ENCODE peak calls at places on chromosomes 3 and 15, in four cellular contexts. One of them, this sample, is unnamed.

GRCh38 chr3:11220230-11220629 is 52.0 kb upstream of the ATG7 start:
- DNase-seq in SK-N-SH: no peak
- DNase-seq in HepG2: no peak
- DNase-seq in K562: no peak
- DNase-seq in this sample: no peak

GRCh38 chr15:55270301-55270700 is 19.3 kb downstream of the RAB27A start:
- DNase-seq in SK-N-SH: peak
- DNase-seq in HepG2: no peak
- DNase-seq in K562: no peak
- DNase-seq in this sample: no peak

GRCh38 chr3:37898424-37898823 is 36.7 kb downstream of the CTDSPL start:
- DNase-seq in SK-N-SH: no peak
- DNase-seq in HepG2: no peak
- DNase-seq in K562: no peak
- DNase-seq in this sample: no peak

GRCh38 chr15:83873966-83874365 is 220.0 kb downstream of the ADAMTSL3 start:
- DNase-seq in SK-N-SH: no peak
- DNase-seq in HepG2: no peak
- DNase-seq in K562: no peak
- DNase-seq in this sample: no peak

GRCh38 chr15:57380854-57381253 is 4.5 kb downstream of the CGNL1 start:
- DNase-seq in SK-N-SH: no peak
- DNase-seq in HepG2: no peak
- DNase-seq in K562: no peak
- DNase-seq in this sample: no peak

GRCh38 chr3:169133178-169134161 is 530.0 kb downstream of the MECOM start:
- DNase-seq in SK-N-SH: no peak
- DNase-seq in HepG2: no peak
- DNase-seq in K562: no peak
- DNase-seq in this sample: no peak

GRCh38 chr3:101725192-101725889 is 927 bp downstream of the CEP97 start:
- DNase-seq in SK-N-SH: peak
- DNase-seq in HepG2: no peak
- DNase-seq in K562: peak
- DNase-seq in this sample: no peak

GRCh38 chr15:79562538-79563298 is 130.6 kb downstream of the MINAR1 start:
- DNase-seq in SK-N-SH: no peak
- DNase-seq in HepG2: no peak
- DNase-seq in K562: no peak
- DNase-seq in this sample: no peak

GRCh38 chr3:133897547-133897946 is 1.9 kb upstream of the RAB6B start:
- DNase-seq in SK-N-SH: no peak
- DNase-seq in HepG2: no peak
- DNase-seq in K562: no peak
- DNase-seq in this sample: no peak

GRCh38 chr3:69386535-69387385 is 872 bp upstream of the FRMD4B start:
- DNase-seq in SK-N-SH: no peak
- DNase-seq in HepG2: no peak
- DNase-seq in K562: no peak
- DNase-seq in this sample: no peak

GRCh38 chr3:69231929-69232437 is 109.6 kb upstream of the LMOD3 start:
- DNase-seq in SK-N-SH: peak
- DNase-seq in HepG2: no peak
- DNase-seq in K562: no peak
- DNase-seq in this sample: no peak

DNA sequence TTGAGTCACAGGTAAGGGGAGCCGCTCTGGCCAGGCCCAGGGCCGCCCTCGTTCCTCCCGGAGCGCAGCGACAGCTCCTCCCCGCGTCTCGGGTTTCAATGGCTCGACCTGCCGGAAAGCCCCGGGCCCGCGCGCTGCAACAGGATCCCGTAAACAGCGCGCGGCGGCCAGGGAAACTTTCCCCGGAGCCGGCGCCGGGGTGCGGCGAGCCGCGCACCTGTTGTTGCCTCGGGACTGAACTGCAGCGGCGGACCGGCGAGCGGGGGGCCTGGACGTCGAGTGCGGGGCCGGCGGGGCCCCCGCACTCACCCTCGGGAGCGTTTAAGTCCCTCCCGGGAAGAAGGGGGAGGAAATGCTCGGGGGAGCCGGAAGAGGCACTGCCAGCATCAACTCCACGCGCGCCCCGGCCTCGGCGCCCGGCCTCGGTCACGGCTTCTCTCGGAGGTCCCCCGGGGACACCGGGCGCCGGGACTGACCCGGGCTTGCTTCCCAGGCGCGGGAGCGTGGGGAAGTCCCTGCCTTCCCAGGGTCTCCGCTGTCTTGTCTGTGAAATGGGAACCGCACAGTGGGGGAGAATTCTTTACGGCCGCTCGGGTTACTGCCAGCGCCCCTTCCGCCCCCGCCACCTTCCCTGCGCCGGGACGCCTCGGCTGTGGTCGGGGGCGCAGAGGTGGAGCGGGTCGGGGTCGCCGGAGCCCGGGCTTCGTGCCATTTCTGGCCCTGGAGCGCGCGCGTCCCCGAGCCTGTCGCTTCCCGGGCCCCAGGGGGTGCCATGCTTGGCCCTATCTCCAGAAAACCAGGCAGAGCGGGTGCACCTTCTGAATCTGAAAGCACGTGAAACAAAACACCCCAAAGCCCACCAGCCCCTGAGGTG is 7.4 kb upstream of the PGPEP1L start:
- DNase-seq in SK-N-SH: peak
- DNase-seq in HepG2: peak
- DNase-seq in K562: peak
- DNase-seq in this sample: peak
- TF ChIP-seq ELF1 in SK-N-SH: no peak
- TF ChIP-seq ELF1 in HepG2: no peak
- TF ChIP-seq ELF1 in K562: peak
- TF ChIP-seq ELF1 in this sample: no peak

GRCh38 chr3:9246196-9246595 is 3.2 kb downstream of the SRGAP3 start:
- DNase-seq in SK-N-SH: no peak
- DNase-seq in HepG2: no peak
- DNase-seq in K562: no peak
- DNase-seq in this sample: no peak
- TF ChIP-seq YY1 in SK-N-SH: no peak
- TF ChIP-seq YY1 in HepG2: no peak
- TF ChIP-seq YY1 in K562: no peak
- TF ChIP-seq YY1 in this sample: no peak

DNA sequence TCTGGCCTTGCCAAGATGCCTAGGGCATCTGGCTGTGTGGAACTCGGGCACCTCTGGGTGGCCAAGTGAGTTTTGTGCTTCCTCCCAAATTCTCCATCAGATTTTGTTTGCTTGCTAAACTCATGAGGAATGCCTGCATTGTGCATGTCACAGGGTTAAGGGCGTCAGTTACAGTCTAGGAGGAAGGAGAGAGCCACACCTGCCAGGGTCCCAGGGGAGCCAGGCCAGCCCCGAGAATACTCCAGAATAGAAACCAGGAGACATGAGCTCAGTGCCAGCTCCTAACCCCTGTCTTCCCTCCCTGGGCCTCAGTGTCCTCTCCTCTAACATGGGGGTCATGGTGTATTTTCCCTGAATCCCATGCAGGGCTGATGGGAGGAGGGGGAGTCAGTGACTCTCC is 22.0 kb upstream of the SKOR1 start:
- DNase-seq in SK-N-SH: no peak
- DNase-seq in HepG2: no peak
- DNase-seq in K562: no peak
- DNase-seq in this sample: no peak
- TF ChIP-seq ZBTB33 in SK-N-SH: no peak
- TF ChIP-seq ZBTB33 in HepG2: no peak
- TF ChIP-seq ZBTB33 in K562: no peak
- TF ChIP-seq ZBTB33 in this sample: no peak

DNA sequence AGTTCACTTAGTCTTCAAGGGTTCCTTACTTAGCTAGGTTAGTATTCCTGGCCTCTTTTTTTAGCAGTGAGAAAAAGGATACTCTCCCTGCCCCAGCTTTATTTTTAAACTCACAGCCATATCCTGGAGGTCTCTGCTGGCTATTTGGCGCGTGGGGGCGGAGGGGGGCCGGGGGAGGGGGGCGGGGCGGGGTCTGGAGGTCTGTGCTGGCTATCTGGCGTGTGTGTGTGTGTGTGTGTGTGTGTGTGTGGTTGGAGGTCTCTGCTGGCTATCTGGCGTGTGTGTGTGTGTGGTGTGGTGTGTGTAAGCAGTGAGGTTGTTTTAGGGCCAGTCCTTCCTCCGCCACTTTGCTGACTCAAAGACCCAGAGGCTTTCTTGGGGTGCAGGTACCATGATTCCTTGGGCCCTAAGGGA is 579 bp upstream of the PLAAT1 start:
- DNase-seq in SK-N-SH: peak
- DNase-seq in HepG2: no peak
- DNase-seq in K562: no peak
- DNase-seq in this sample: no peak
- TF ChIP-seq ELF1 in SK-N-SH: no peak
- TF ChIP-seq ELF1 in HepG2: no peak
- TF ChIP-seq ELF1 in K562: no peak
- TF ChIP-seq ELF1 in this sample: no peak

GRCh38 chr3:44915702-44916438 is 41.5 kb downstream of the TGM4 start:
- DNase-seq in SK-N-SH: peak
- DNase-seq in HepG2: peak
- DNase-seq in K562: peak
- DNase-seq in this sample: no peak
- TF ChIP-seq YY1 in SK-N-SH: no peak
- TF ChIP-seq YY1 in HepG2: no peak
- TF ChIP-seq YY1 in K562: no peak
- TF ChIP-seq YY1 in this sample: no peak

DNA sequence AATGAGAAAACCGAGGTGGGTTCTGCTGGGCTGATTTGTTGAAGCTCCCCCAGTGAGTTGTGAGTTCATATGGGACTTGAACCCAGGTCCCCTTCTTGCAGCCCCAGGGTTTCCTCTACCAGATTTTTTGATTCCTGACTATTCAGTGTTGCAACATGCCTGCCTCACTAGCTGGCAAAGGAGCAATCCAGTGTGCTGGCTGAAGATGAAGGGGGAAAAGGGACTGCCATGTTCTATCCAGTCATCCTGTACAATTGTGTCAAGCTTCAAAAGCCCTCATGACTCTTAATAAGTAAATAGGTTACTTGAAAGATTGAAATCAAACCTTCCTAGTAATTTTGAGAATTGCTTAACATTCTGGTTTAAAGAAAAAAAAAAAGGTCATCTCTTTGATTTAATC is 211.5 kb upstream of the TP63 start:
- DNase-seq in SK-N-SH: no peak
- DNase-seq in HepG2: no peak
- DNase-seq in K562: no peak
- DNase-seq in this sample: no peak
- TF ChIP-seq ZBTB33 in SK-N-SH: no peak
- TF ChIP-seq ZBTB33 in HepG2: no peak
- TF ChIP-seq ZBTB33 in K562: no peak
- TF ChIP-seq ZBTB33 in this sample: no peak

GRCh38 chr3:177468816-177469590 is 271.7 kb upstream of the TBL1XR1 start:
- DNase-seq in SK-N-SH: no peak
- DNase-seq in HepG2: no peak
- DNase-seq in K562: no peak
- DNase-seq in this sample: no peak
- TF ChIP-seq ELF1 in SK-N-SH: no peak
- TF ChIP-seq ELF1 in HepG2: no peak
- TF ChIP-seq ELF1 in K562: no peak
- TF ChIP-seq ELF1 in this sample: no peak

GRCh38 chr15:64013179-64014043 is 32.9 kb downstream of the DAPK2 start:
- DNase-seq in SK-N-SH: peak
- DNase-seq in HepG2: no peak
- DNase-seq in K562: peak
- DNase-seq in this sample: no peak
- TF ChIP-seq YY1 in SK-N-SH: no peak
- TF ChIP-seq YY1 in HepG2: no peak
- TF ChIP-seq YY1 in K562: no peak
- TF ChIP-seq YY1 in this sample: no peak

GRCh38 chr3:126683069-126683468 is 21.0 kb upstream of the CHCHD6 start:
- DNase-seq in SK-N-SH: no peak
- DNase-seq in HepG2: no peak
- DNase-seq in K562: no peak
- DNase-seq in this sample: no peak
- TF ChIP-seq ZBTB33 in SK-N-SH: no peak
- TF ChIP-seq ZBTB33 in HepG2: no peak
- TF ChIP-seq ZBTB33 in K562: no peak
- TF ChIP-seq ZBTB33 in this sample: no peak

GRCh38 chr3:193971268-193971751 is 164.6 kb upstream of the HES1 start:
- DNase-seq in SK-N-SH: no peak
- DNase-seq in HepG2: no peak
- DNase-seq in K562: no peak
- DNase-seq in this sample: no peak
- TF ChIP-seq ELF1 in SK-N-SH: no peak
- TF ChIP-seq ELF1 in HepG2: no peak
- TF ChIP-seq ELF1 in K562: no peak
- TF ChIP-seq ELF1 in this sample: no peak

This sample was measured in HCT116.